ENCODE peak calls at places on chromosomes 13 and 19, in five cellular contexts. Q is fibroblast of lung, G is colonic mucosa, M is foreskin keratinocyte, K is right lobe of liver. J is an unnamed sample.

GRCh38 chr13:99614465-99614885 is 113.2 kb downstream of the TM9SF2 start:
- DNase-seq in Q (no peak), G (no peak), M (peak), K (peak), J (no peak)

GRCh38 chr13:49443327-49443688 is 556 bp downstream of the CAB39L start:
- DNase-seq in Q (peak), G (no peak), M (no peak), K (no peak), J (no peak)

GRCh38 chr13:104831823-104832222 is 1703.6 kb downstream of the EFNB2 start:
- DNase-seq in Q (no peak), G (no peak), M (no peak), K (no peak), J (no peak)

GRCh38 chr19:31145021-31145420 is 204.2 kb downstream of the TSHZ3 start:
- DNase-seq in Q (no peak), G (no peak), M (no peak), K (no peak), J (no peak)

GRCh38 chr13:42474954-42475353 is 99.0 kb upstream of the TNFSF11 start:
- DNase-seq in Q (peak), G (no peak), M (no peak), K (no peak), J (no peak)

GRCh38 chr19:48196321-48196761 is 25.9 kb downstream of the ZSWIM9 start:
- DNase-seq in Q (no peak), G (no peak), M (no peak), K (no peak), J (no peak)

GRCh38 chr19:4139614-4140236 is 13.7 kb upstream of the CREB3L3 start:
- DNase-seq in Q (peak), G (peak), M (no peak), K (peak), J (no peak)

GRCh38 chr13:48542581-48543341 is 9.9 kb upstream of the RCBTB2 start:
- DNase-seq in Q (peak), G (peak), M (no peak), K (peak), J (no peak)

GRCh38 chr13:101155920-101156319 is 260.4 kb downstream of the NALCN start:
- DNase-seq in Q (no peak), G (no peak), M (no peak), K (no peak), J (no peak)

GRCh38 chr13:23433171-23434153 is at the start of gene SACS:
- DNase-seq in Q (peak), G (no peak), M (no peak), K (no peak), J (no peak)

GRCh38 chr13:75699062-75699461 is 62.9 kb downstream of the LMO7 start:
- DNase-seq in Q (no peak), G (no peak), M (no peak), K (no peak), J (no peak)

GRCh38 chr13:88005188-88005587 is 334.0 kb downstream of the SLITRK5 start:
- DNase-seq in Q (peak), G (no peak), M (no peak), K (no peak), J (no peak)

GRCh38 chr19:17830567-17831418 is 9.5 kb upstream of the INSL3 start:
- DNase-seq in Q (peak), G (peak), M (peak), K (no peak), J (no peak)

GRCh38 chr13:113991191-113991669 is 17.4 kb upstream of the C13orf46 start:
- DNase-seq in Q (no peak), G (no peak), M (no peak), K (peak), J (no peak)
- H3K27ac ChIP-seq in Q (no peak), G (no peak), M (no peak), K (no peak), J (no peak)

GRCh38 chr13:30110301-30111070 is 196.9 kb downstream of the KATNAL1 start:
- DNase-seq in Q (no peak), G (no peak), M (no peak), K (no peak), J (no peak)

GRCh38 chr13:30113531-30113930 is 193.8 kb downstream of the KATNAL1 start:
- DNase-seq in Q (no peak), G (peak), M (no peak), K (no peak), J (no peak)

GRCh38 chr13:30109471-30110135 is 197.7 kb downstream of the KATNAL1 start:
- DNase-seq in Q (no peak), G (no peak), M (no peak), K (no peak), J (no peak)

GRCh38 chr13:30112602-30113435 is 194.5 kb downstream of the KATNAL1 start:
- DNase-seq in Q (peak), G (peak), M (peak), K (peak), J (no peak)

DNA sequence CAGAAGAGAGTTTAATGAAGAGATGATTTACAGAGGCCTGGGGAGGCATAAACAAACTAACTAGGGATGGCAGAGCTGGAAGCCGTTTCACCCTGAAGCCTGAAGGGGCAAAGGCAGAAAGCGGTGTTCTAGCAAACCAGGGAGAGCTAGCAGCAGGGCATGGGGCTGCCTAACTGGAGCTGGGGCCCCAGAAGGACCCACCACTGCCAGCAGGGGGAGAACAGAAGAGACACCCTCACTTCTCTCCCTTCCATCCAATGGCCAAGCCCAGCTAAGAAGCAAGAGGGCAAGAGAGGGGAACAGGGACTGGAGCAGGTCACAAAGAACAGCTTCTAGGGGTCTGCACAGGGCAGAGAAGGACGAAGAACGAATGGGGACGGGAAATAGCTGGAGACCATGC is 195.5 kb downstream of the KATNAL1 start:
- DNase-seq in Q (no peak), G (no peak), M (no peak), K (no peak), J (no peak)
- TF ChIP-seq CTCF in Q (peak), G (no peak), M (peak), K (no peak), J (no peak)

GRCh38 chr19:19062454-19063182 is 1.2 kb upstream of the SLC25A42 start:
- DNase-seq in Q (peak), G (no peak), M (no peak), K (no peak), J (no peak)
- H3K27ac ChIP-seq in Q (peak), G (no peak), M (no peak), K (peak), J (peak)

GRCh38 chr19:32203161-32203560 is 142.2 kb upstream of the ZNF507 start:
- DNase-seq in Q (no peak), G (no peak), M (no peak), K (no peak), J (no peak)

GRCh38 chr19:32201661-32202060 is 143.7 kb upstream of the ZNF507 start:
- DNase-seq in Q (no peak), G (no peak), M (no peak), K (peak), J (no peak)

GRCh38 chr19:32202244-32202643 is 143.2 kb upstream of the ZNF507 start:
- DNase-seq in Q (no peak), G (no peak), M (no peak), K (no peak), J (no peak)

GRCh38 chr19:32208060-32208459 is 137.3 kb upstream of the ZNF507 start:
- DNase-seq in Q (no peak), G (no peak), M (no peak), K (no peak), J (no peak)

GRCh38 chr19:32206065-32206464 is 139.3 kb upstream of the ZNF507 start:
- DNase-seq in Q (no peak), G (no peak), M (no peak), K (no peak), J (no peak)
- TF ChIP-seq CTCF in Q (no peak), G (no peak), M (no peak), K (no peak), J (no peak)

GRCh38 chr13:52414963-52415362 is 9.0 kb upstream of the THSD1 start:
- DNase-seq in Q (peak), G (no peak), M (peak), K (no peak), J (no peak)
- H3K27ac ChIP-seq in Q (peak), G (no peak), M (peak), K (no peak), J (no peak)